ENCODE peak calls at places on chromosomes 3 and 15, in eight cellular contexts. P is mucosa of descending colon, C is RWPE1, N is Right ventricle myocardium superior, G is AG09309, Q is Peyer's patch, Z is aorta, O is pons. B is an unnamed sample.

GRCh38 chr3:13822042-13822441 is 57.8 kb downstream of the WNT7A start:
- DNase-seq in G (no peak), P (no peak), N (no peak), Q (no peak), O (no peak), C (peak; percentile 54), Z (peak; percentile 31), B (no peak)

GRCh38 chr15:39118510-39118909 is 462.4 kb upstream of the THBS1 start:
- DNase-seq in P (no peak), O (no peak), C (peak; percentile 56), G (peak; percentile 94), Q (no peak), Z (no peak), N (no peak), B (no peak)

GRCh38 chr3:26763723-26764122 is 141.2 kb downstream of the LRRC3B start:
- DNase-seq in N (no peak), O (no peak), C (no peak), Z (no peak), P (no peak), G (no peak), Q (no peak), B (no peak)

GRCh38 chr15:74630284-74631086 is 14.8 kb downstream of the CLK3 start:
- DNase-seq in C (no peak), P (peak; percentile 53), N (no peak), Q (peak; percentile 82), O (no peak), Z (no peak), G (no peak), B (peak; percentile 62)

GRCh38 chr3:155019576-155019975 is 60.5 kb upstream of the MME start:
- DNase-seq in P (no peak), N (no peak), Q (peak; percentile 65), O (no peak), Z (no peak), G (no peak), C (no peak), B (no peak)

GRCh38 chr3:43867673-43868072 is 176.9 kb downstream of the ABHD5 start:
- DNase-seq in P (no peak), C (no peak), G (peak; percentile 86), Q (no peak), Z (peak; percentile 31), N (no peak), O (no peak), B (no peak)

GRCh38 chr15:66883322-66883911 is 181.4 kb downstream of the SMAD6 start:
- DNase-seq in C (peak; percentile 97), Z (peak; percentile 96), Q (peak; percentile 79), G (peak; percentile 100), O (peak; percentile 50), P (peak; percentile 74), N (peak; percentile 92), B (peak; percentile 94)

GRCh38 chr15:57256941-57257340 is 119.4 kb upstream of the CGNL1 start:
- DNase-seq in Q (no peak), P (no peak), C (no peak), N (no peak), Z (no peak), O (no peak), G (no peak), B (no peak)

GRCh38 chr15:101242999-101243336 is 8.9 kb downstream of the CHSY1 start:
- DNase-seq in O (no peak), C (no peak), G (no peak), N (no peak), Z (no peak), P (no peak), Q (no peak), B (no peak)

GRCh38 chr15:97504031-97504430 is 456.5 kb upstream of the ARRDC4 start:
- DNase-seq in O (no peak), N (no peak), P (no peak), Q (no peak), C (peak; percentile 81), G (no peak), Z (no peak), B (no peak)

GRCh38 chr3:38649500-38650247 is at the start of gene SCN5A:
- DNase-seq in G (no peak), O (no peak), P (no peak), C (peak; percentile 37), N (peak; percentile 73), Q (peak; percentile 51), Z (peak; percentile 80), B (peak; percentile 70)

GRCh38 chr15:40582726-40583246 is 11.3 kb upstream of the KNL1 start:
- DNase-seq in N (no peak), C (no peak), O (peak; percentile 49), G (no peak), P (no peak), Z (no peak), Q (peak; percentile 70), B (no peak)

GRCh38 chr3:141070727-141071357 is 19.7 kb downstream of the SPSB4 start:
- DNase-seq in G (no peak), Q (no peak), C (no peak), Z (peak; percentile 51), O (no peak), P (no peak), N (no peak), B (no peak)

GRCh38 chr3:33211444-33211843 is 7.2 kb downstream of the SUSD5 start:
- DNase-seq in O (no peak), Q (no peak), Z (peak; percentile 80), N (no peak), G (peak; percentile 67), C (peak; percentile 51), P (no peak), B (peak; percentile 46)